ENCODE peak calls at places on chromosomes 2 and 18, in four cellular contexts. M, G, O and H are unnamed samples. For H3K9me1, the result is how much of the 10 kb centered on the place peaks cover.

GRCh38 chr2:177983183-177983788 is 89.3 kb downstream of the PDE11A start:
- DNase-seq in O (no peak), M (peak), G (peak), H (peak)

GRCh38 chr2:100197643-100198153 is 55.3 kb upstream of the AFF3 start:
- DNase-seq in O (no peak), M (peak), G (peak), H (peak)

GRCh38 chr2:129388870-129389269 is 590.6 kb upstream of the RAB6C start:
- DNase-seq in G (no peak), O (no peak), M (no peak), H (no peak)

GRCh38 chr2:200591308-200591707 is 5.5 kb downstream of the AOX1 start:
- DNase-seq in G (no peak), O (no peak), M (no peak), H (no peak)

GRCh38 chr2:89763254-89763580 is 1071.7 kb downstream of the RPIA start:
- DNase-seq in G (no peak), O (no peak), M (peak), H (no peak)

GRCh38 chr2:223062304-223062845 is 10.4 kb downstream of the KCNE4 start:
- DNase-seq in M (no peak), O (no peak), G (no peak), H (peak)

GRCh38 chr2:168851674-168852320 is 38.4 kb downstream of the SPC25 start:
- DNase-seq in M (peak), O (peak), G (peak), H (peak)

GRCh38 chr2:37625156-37625555 is 46.3 kb downstream of the CDC42EP3 start:
- DNase-seq in M (no peak), G (no peak), O (no peak), H (peak)

GRCh38 chr2:181616715-181617114 is 40.2 kb downstream of the CERKL start:
- DNase-seq in O (no peak), M (no peak), G (no peak), H (no peak)

GRCh38 chr18:9468998-9469397 is 6.3 kb upstream of the RALBP1 start:
- DNase-seq in G (no peak), M (no peak), O (no peak), H (no peak)

GRCh38 chr2:46970334-46971288 is 55.0 kb upstream of the MCFD2 start:
- DNase-seq in M (no peak), G (peak), O (peak), H (peak)

GRCh38 chr2:43328157-43328556 is 101.8 kb upstream of the ZFP36L2 start:
- DNase-seq in M (no peak), O (no peak), G (no peak), H (peak)

GRCh38 chr2:212777020-212777491 is 238.5 kb upstream of the ERBB4 start:
- DNase-seq in M (no peak), G (peak), O (peak), H (peak)

GRCh38 chr2:120205901-120206581 is 17.2 kb downstream of the TMEM185B start:
- DNase-seq in O (no peak), M (peak), G (no peak), H (no peak)

GRCh38 chr2:128319773-128320608 is 1.3 kb upstream of the HS6ST1 start:
- DNase-seq in O (no peak), M (peak), G (no peak), H (no peak)

GRCh38 chr2:156649596-156649995 is 213.4 kb downstream of the GPD2 start:
- DNase-seq in O (no peak), M (no peak), G (no peak), H (no peak)

GRCh38 chr2:120596990-120597594 is 138.6 kb upstream of the GLI2 start:
- DNase-seq in G (peak), M (no peak), O (no peak), H (peak)

GRCh38 chr2:10935953-10936942 is 24.5 kb downstream of the KCNF1 start:
- DNase-seq in O (no peak), G (peak), M (peak), H (peak)

GRCh38 chr2:216139884-216140283 is 30.7 kb downstream of the XRCC5 start:
- DNase-seq in G (no peak), M (peak), O (peak), H (no peak)

GRCh38 chr2:54239427-54239826 is 16.6 kb downstream of the TSPYL6 start:
- DNase-seq in O (no peak), M (no peak), G (no peak), H (peak)

GRCh38 chr18:57581301-57581934 is 5.1 kb downstream of the FECH start:
- DNase-seq in G (no peak), M (no peak), O (no peak), H (no peak)

DNA sequence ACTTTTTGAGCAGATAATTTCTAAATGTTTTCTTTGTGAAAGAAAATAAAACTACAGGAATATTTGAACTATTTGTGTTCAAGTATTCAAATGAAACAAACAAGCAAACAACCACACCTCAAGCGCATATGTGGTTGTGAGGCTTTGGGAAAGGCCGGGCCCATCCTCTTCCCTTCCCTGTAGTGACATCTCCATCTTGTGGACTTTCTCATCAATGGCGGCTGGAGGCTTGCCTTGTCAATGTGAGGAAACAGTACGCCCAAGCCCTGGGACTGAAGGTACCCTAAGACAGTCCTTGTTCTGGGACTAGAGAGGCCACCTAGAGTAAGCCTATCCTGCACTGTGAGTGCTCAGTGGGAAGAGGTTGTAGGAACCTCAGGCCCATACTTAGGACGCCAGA is 166.8 kb downstream of the TPGS2 start:
- DNase-seq in O (no peak), M (no peak), G (no peak), H (peak)
- H3K9me1 ChIP-seq in O (under half), M (under half), G (under half), H (under half)

DNA sequence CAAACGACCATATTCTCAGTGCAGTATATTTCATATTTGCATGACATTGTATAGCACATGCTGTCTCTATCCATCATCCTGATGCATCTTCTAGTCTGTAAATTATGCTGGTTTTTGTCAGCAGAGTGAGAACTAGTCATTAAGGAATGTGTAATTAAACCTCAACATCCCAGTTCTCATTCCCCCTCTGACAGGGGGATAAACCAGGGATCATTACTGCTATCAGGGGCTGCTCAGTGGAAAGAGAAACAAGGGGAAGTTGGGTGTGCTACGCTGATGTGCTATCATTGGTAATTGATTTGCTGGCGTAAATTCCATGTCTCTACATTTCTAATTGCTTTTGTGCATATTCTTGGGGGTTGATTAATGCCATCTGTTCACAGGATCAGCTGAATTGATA is 7.7 kb downstream of the CNTNAP5 start:
- DNase-seq in O (no peak), G (no peak), M (no peak), H (no peak)
- H3K9me1 ChIP-seq in O (under half), G (under half), M (under half), H (under half)

DNA sequence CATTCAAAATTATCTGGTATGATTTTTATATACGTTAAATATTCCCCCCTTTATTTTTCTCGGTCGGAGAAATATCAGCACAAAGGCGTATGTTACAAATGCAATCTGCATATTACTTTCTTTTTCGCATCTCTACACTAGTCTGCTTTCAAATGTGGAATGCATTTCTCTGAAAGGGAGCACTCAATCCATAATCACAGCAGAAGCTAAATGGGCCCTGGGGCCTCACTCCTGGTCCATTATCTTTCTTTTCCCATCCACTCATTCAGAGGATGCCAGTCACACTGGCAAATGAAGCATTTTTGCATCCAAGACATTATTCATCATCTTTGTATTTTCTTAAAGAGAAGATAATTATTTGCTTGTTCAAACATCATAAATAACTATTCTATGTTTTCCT is 295.2 kb upstream of the LRP1B start:
- DNase-seq in O (no peak), M (no peak), G (no peak), H (no peak)
- H3K9me1 ChIP-seq in O (under half), M (under half), G (under half), H (under half)

GRCh38 chr18:12048010-12048826 is 45.4 kb upstream of the ANKRD62 start:
- DNase-seq in G (no peak), O (no peak), M (no peak), H (no peak)
- H3K9me1 ChIP-seq in G (under half), O (under half), M (under half), H (under half)

GRCh38 chr2:24860631-24861030 is 59.4 kb downstream of the ADCY3 start:
- DNase-seq in G (no peak), O (no peak), M (no peak), H (no peak)
- H3K9me1 ChIP-seq in G (under half), O (under half), M (under half), H (under half)

GRCh38 chr2:171176516-171176915 is 15.8 kb upstream of the TLK1 start:
- DNase-seq in G (no peak), O (no peak), M (no peak), H (no peak)

GRCh38 chr2:171185165-171185818 is 24.6 kb upstream of the TLK1 start:
- DNase-seq in G (no peak), O (no peak), M (no peak), H (no peak)

GRCh38 chr2:171181067-171182049 is 20.7 kb upstream of the TLK1 start:
- DNase-seq in G (peak), M (no peak), O (no peak), H (no peak)

GRCh38 chr2:171178993-171179392 is 18.3 kb upstream of the TLK1 start:
- DNase-seq in O (no peak), M (no peak), G (no peak), H (no peak)

GRCh38 chr2:171180229-171180937 is 19.7 kb upstream of the TLK1 start:
- DNase-seq in G (no peak), O (no peak), M (no peak), H (no peak)
- H3K9me1 ChIP-seq in G (under half), O (under half), M (under half), H (under half)

GRCh38 chr2:196480653-196481322 is 158.7 kb upstream of the CCDC150 start:
- DNase-seq in M (no peak), O (no peak), G (no peak), H (no peak)
- H3K9me1 ChIP-seq in M (under half), O (under half), G (under half), H (under half)